ENCODE peak calls at places on chromosome 11, in five cellular contexts. R is neuronal stem cell; O is stimulated activated CD4-positive, alpha-beta T cell treated with anti-CD3 and anti-CD28 coated beads, Interleukin-12 subunit alpha, Interleukin-12 subunit beta, amount 100 ng/mL, for 4 hours; E is astrocyte of the spinal cord; F is COR-L47. T is an unnamed sample.

GRCh38 chr11:66498508-66498907 is 11.9 kb upstream of the BBS1 start:
- DNase-seq in O (no peak), F (no peak), R (no peak), E (no peak), T (no peak)

GRCh38 chr11:11605821-11606450 is 15.9 kb downstream of the GALNT18 start:
- DNase-seq in F (no peak), O (no peak), E (no peak), R (no peak), T (no peak)

GRCh38 chr11:9753031-9753430 is 89.2 kb downstream of the SWAP70 start:
- DNase-seq in R (no peak), O (no peak), E (peak; percentile 84), F (no peak), T (no peak)

GRCh38 chr11:130413383-130414106 is 14.9 kb downstream of the ADAMTS8 start:
- DNase-seq in O (no peak), R (no peak), F (peak; percentile 2), E (peak; percentile 88), T (no peak)

GRCh38 chr11:19947521-19948114 is 212.7 kb downstream of the DBX1 start:
- DNase-seq in E (no peak), O (no peak), R (no peak), F (no peak), T (no peak)

GRCh38 chr11:68686486-68686885 is 2.1 kb downstream of the GAL start:
- DNase-seq in F (no peak), O (no peak), R (no peak), E (no peak), T (no peak)

GRCh38 chr11:1005913-1006312 is 30.6 kb downstream of the MUC6 start:
- DNase-seq in R (no peak), E (no peak), F (peak; percentile 95), O (no peak), T (no peak)

GRCh38 chr11:78432058-78432515 is 14.5 kb upstream of the GAB2 start:
- DNase-seq in E (no peak), O (no peak), F (peak; percentile 1), R (no peak), T (peak; percentile 36)

GRCh38 chr11:7775689-7776088 is 21.1 kb downstream of the OR5P2 start:
- DNase-seq in R (no peak), E (no peak), O (no peak), F (no peak), T (peak; percentile 9)

GRCh38 chr11:31779268-31779879 is 31.7 kb downstream of the PAX6 start:
- DNase-seq in R (no peak), F (no peak), E (peak; percentile 72), O (no peak), T (no peak)

GRCh38 chr11:118074785-118075184 is 2.1 kb upstream of the TMPRSS4 start:
- DNase-seq in E (no peak), O (no peak), R (no peak), F (no peak), T (peak; percentile 42)

GRCh38 chr11:131042041-131042390 is 125.7 kb upstream of the SNX19 start:
- DNase-seq in O (no peak), R (no peak), E (no peak), F (no peak), T (no peak)

GRCh38 chr11:2724653-2725366 is 25.0 kb upstream of the KCNQ1OT1 start:
- DNase-seq in E (no peak), O (no peak), F (no peak), R (no peak), T (no peak)

GRCh38 chr11:111815489-111815888 is 49.3 kb upstream of the PPP2R1B start:
- DNase-seq in R (no peak), E (no peak), F (no peak), O (no peak), T (no peak)

GRCh38 chr11:86888164-86888977 is 66.8 kb downstream of the FZD4 start:
- DNase-seq in R (no peak), F (no peak), E (peak; percentile 65), O (no peak), T (no peak)

GRCh38 chr11:27041141-27041869 is 690 bp downstream of the BBOX1 start:
- DNase-seq in E (no peak), O (no peak), F (no peak), R (peak; percentile 14), T (no peak)